ENCODE peak calls at places on chromosomes 7 and 10, in four cellular contexts. One of them, this sample, is unnamed.

GRCh38 chr7:25246306-25246705 is 18.0 kb upstream of the NPVF start:
- DNase-seq in COLO829: no peak
- DNase-seq in neural crest cell: no peak
- DNase-seq in left ventricle myocardium superior: no peak
- DNase-seq in this sample: no peak

GRCh38 chr10:73922864-73923133 is 11.9 kb downstream of the PLAU start:
- DNase-seq in COLO829: no peak
- DNase-seq in neural crest cell: no peak
- DNase-seq in left ventricle myocardium superior: no peak
- DNase-seq in this sample: no peak

GRCh38 chr10:37489658-37490003 is 364.2 kb downstream of the ANKRD30A start:
- DNase-seq in COLO829: no peak
- DNase-seq in neural crest cell: no peak
- DNase-seq in left ventricle myocardium superior: no peak
- DNase-seq in this sample: no peak

GRCh38 chr7:19663816-19664531 is 44.9 kb downstream of the POLR1F start:
- DNase-seq in COLO829: no peak
- DNase-seq in neural crest cell: no peak
- DNase-seq in left ventricle myocardium superior: no peak
- DNase-seq in this sample: no peak

GRCh38 chr7:157689269-157690057 is 352.7 kb downstream of the DNAJB6 start:
- DNase-seq in COLO829: no peak
- DNase-seq in neural crest cell: no peak
- DNase-seq in left ventricle myocardium superior: no peak
- DNase-seq in this sample: peak; percentile 49

GRCh38 chr10:75395171-75395954 is 6.2 kb downstream of the ZNF503 start:
- DNase-seq in COLO829: no peak
- DNase-seq in neural crest cell: peak; percentile 76
- DNase-seq in left ventricle myocardium superior: peak; percentile 81
- DNase-seq in this sample: peak; percentile 59

GRCh38 chr10:14653271-14654161 is 121.2 kb downstream of the FAM107B start:
- DNase-seq in COLO829: peak; percentile 66
- DNase-seq in neural crest cell: no peak
- DNase-seq in left ventricle myocardium superior: no peak
- DNase-seq in this sample: peak; percentile 93

GRCh38 chr7:104982308-104982755 is 31.7 kb upstream of the KMT2E start:
- DNase-seq in COLO829: no peak
- DNase-seq in neural crest cell: no peak
- DNase-seq in left ventricle myocardium superior: no peak
- DNase-seq in this sample: peak; percentile 66

GRCh38 chr7:82114237-82114636 is 329.3 kb downstream of the CACNA2D1 start:
- DNase-seq in COLO829: no peak
- DNase-seq in neural crest cell: no peak
- DNase-seq in left ventricle myocardium superior: no peak
- DNase-seq in this sample: no peak

GRCh38 chr10:70763567-70763966 is 21.6 kb downstream of the TBATA start:
- DNase-seq in COLO829: no peak
- DNase-seq in neural crest cell: no peak
- DNase-seq in left ventricle myocardium superior: no peak
- DNase-seq in this sample: no peak

GRCh38 chr7:98168181-98168903 is 42.9 kb upstream of the BHLHA15 start:
- DNase-seq in COLO829: peak; percentile 78
- DNase-seq in neural crest cell: peak; percentile 66
- DNase-seq in left ventricle myocardium superior: peak; percentile 41
- DNase-seq in this sample: peak; percentile 84

GRCh38 chr10:49161411-49161997 is 26.7 kb downstream of the TMEM273 start:
- DNase-seq in COLO829: no peak
- DNase-seq in neural crest cell: no peak
- DNase-seq in left ventricle myocardium superior: no peak
- DNase-seq in this sample: peak; percentile 78

GRCh38 chr10:80273523-80274170 is 15.8 kb downstream of the MAT1A start:
- DNase-seq in COLO829: no peak
- DNase-seq in neural crest cell: no peak
- DNase-seq in left ventricle myocardium superior: no peak
- DNase-seq in this sample: no peak

GRCh38 chr7:30924624-30925023 is 13.0 kb downstream of the AQP1 start:
- DNase-seq in COLO829: no peak
- DNase-seq in neural crest cell: no peak
- DNase-seq in left ventricle myocardium superior: no peak
- DNase-seq in this sample: no peak

GRCh38 chr7:136405931-136406777 is 429.0 kb upstream of the MTPN start:
- DNase-seq in COLO829: peak; percentile 85
- DNase-seq in neural crest cell: peak; percentile 50
- DNase-seq in left ventricle myocardium superior: peak; percentile 25
- DNase-seq in this sample: peak; percentile 88

GRCh38 chr7:51344406-51344805 is 27.8 kb upstream of the COBL start:
- DNase-seq in COLO829: no peak
- DNase-seq in neural crest cell: no peak
- DNase-seq in left ventricle myocardium superior: no peak
- DNase-seq in this sample: no peak

GRCh38 chr10:13908475-13908874 is 321.7 kb downstream of the PRPF18 start:
- DNase-seq in COLO829: no peak
- DNase-seq in neural crest cell: no peak
- DNase-seq in left ventricle myocardium superior: no peak
- DNase-seq in this sample: no peak

GRCh38 chr10:51918921-51919325 is 219.5 kb upstream of the CSTF2T start:
- DNase-seq in COLO829: peak; percentile 54
- DNase-seq in neural crest cell: no peak
- DNase-seq in left ventricle myocardium superior: no peak
- DNase-seq in this sample: peak; percentile 83

GRCh38 chr7:39616138-39616537 is 7.2 kb upstream of the RALA start:
- DNase-seq in COLO829: no peak
- DNase-seq in neural crest cell: no peak
- DNase-seq in left ventricle myocardium superior: no peak
- DNase-seq in this sample: peak; percentile 48

GRCh38 chr7:73850212-73850611 is 7.9 kb upstream of the METTL27 start:
- DNase-seq in COLO829: no peak
- DNase-seq in neural crest cell: no peak
- DNase-seq in left ventricle myocardium superior: no peak
- DNase-seq in this sample: no peak

GRCh38 chr7:156993021-156993924 is 17.2 kb downstream of the MNX1 start:
- DNase-seq in COLO829: no peak
- DNase-seq in neural crest cell: no peak
- DNase-seq in left ventricle myocardium superior: peak; percentile 66
- DNase-seq in this sample: no peak

GRCh38 chr7:150668472-150668911 is 17.0 kb upstream of the GIMAP2 start:
- DNase-seq in COLO829: no peak
- DNase-seq in neural crest cell: no peak
- DNase-seq in left ventricle myocardium superior: no peak
- DNase-seq in this sample: no peak

GRCh38 chr10:43028143-43028542 is 48.7 kb upstream of the RET start:
- DNase-seq in COLO829: no peak
- DNase-seq in neural crest cell: no peak
- DNase-seq in left ventricle myocardium superior: no peak
- DNase-seq in this sample: no peak

GRCh38 chr10:111765216-111765615 is 418.3 kb downstream of the GPAM start:
- DNase-seq in COLO829: no peak
- DNase-seq in neural crest cell: no peak
- DNase-seq in left ventricle myocardium superior: no peak
- DNase-seq in this sample: no peak

GRCh38 chr10:46235705-46236536 is 50.9 kb upstream of the ANTXRL start:
- DNase-seq in COLO829: no peak
- DNase-seq in neural crest cell: no peak
- DNase-seq in left ventricle myocardium superior: no peak
- DNase-seq in this sample: no peak

GRCh38 chr10:59907918-59908807 is 1.8 kb upstream of the CCDC6 start:
- DNase-seq in COLO829: peak; percentile 11
- DNase-seq in neural crest cell: peak; percentile 27
- DNase-seq in left ventricle myocardium superior: no peak
- DNase-seq in this sample: peak; percentile 99

GRCh38 chr7:91942312-91942711 is 1.6 kb downstream of the AKAP9 start:
- DNase-seq in COLO829: no peak
- DNase-seq in neural crest cell: no peak
- DNase-seq in left ventricle myocardium superior: no peak
- DNase-seq in this sample: no peak

GRCh38 chr10:1209355-1209979 is 153.3 kb downstream of the WDR37 start:
- DNase-seq in COLO829: no peak
- DNase-seq in neural crest cell: no peak
- DNase-seq in left ventricle myocardium superior: no peak
- DNase-seq in this sample: no peak

GRCh38 chr7:127393370-127394058 is 1.0 kb upstream of the ZNF800 start:
- DNase-seq in COLO829: no peak
- DNase-seq in neural crest cell: no peak
- DNase-seq in left ventricle myocardium superior: no peak
- DNase-seq in this sample: peak; percentile 27

GRCh38 chr10:132577350-132578005 is 39.9 kb downstream of the INPP5A start:
- DNase-seq in COLO829: no peak
- DNase-seq in neural crest cell: no peak
- DNase-seq in left ventricle myocardium superior: peak; percentile 71
- DNase-seq in this sample: no peak

GRCh38 chr10:60350400-60350799 is 39.3 kb downstream of the ANK3 start:
- DNase-seq in COLO829: no peak
- DNase-seq in neural crest cell: no peak
- DNase-seq in left ventricle myocardium superior: no peak
- DNase-seq in this sample: no peak

GRCh38 chr10:70678757-70679489 is 6.6 kb downstream of the ADAMTS14 start:
- DNase-seq in COLO829: no peak
- DNase-seq in neural crest cell: no peak
- DNase-seq in left ventricle myocardium superior: no peak
- DNase-seq in this sample: no peak

GRCh38 chr10:122197823-122198222 is 73.3 kb upstream of the BTBD16 start:
- DNase-seq in COLO829: no peak
- DNase-seq in neural crest cell: no peak
- DNase-seq in left ventricle myocardium superior: no peak
- DNase-seq in this sample: no peak

GRCh38 chr7:142798451-142799438 is 28.0 kb downstream of the PRSS2 start:
- DNase-seq in COLO829: no peak
- DNase-seq in neural crest cell: no peak
- DNase-seq in left ventricle myocardium superior: no peak
- DNase-seq in this sample: no peak

GRCh38 chr7:22445140-22445722 is 54.8 kb downstream of the STEAP1B start:
- DNase-seq in COLO829: no peak
- DNase-seq in neural crest cell: no peak
- DNase-seq in left ventricle myocardium superior: peak; percentile 87
- DNase-seq in this sample: no peak

GRCh38 chr10:89426230-89426868 is 12.0 kb downstream of the IFIT5 start:
- DNase-seq in COLO829: peak; percentile 47
- DNase-seq in neural crest cell: peak; percentile 12
- DNase-seq in left ventricle myocardium superior: no peak
- DNase-seq in this sample: peak; percentile 67

GRCh38 chr7:99141756-99142726 is 1.9 kb downstream of the SMURF1 start:
- DNase-seq in COLO829: peak; percentile 77
- DNase-seq in neural crest cell: peak; percentile 26
- DNase-seq in left ventricle myocardium superior: peak; percentile 62
- DNase-seq in this sample: peak; percentile 96

GRCh38 chr7:4189151-4189570 is 492.9 kb upstream of the FOXK1 start:
- DNase-seq in COLO829: no peak
- DNase-seq in neural crest cell: no peak
- DNase-seq in left ventricle myocardium superior: peak; percentile 90
- DNase-seq in this sample: no peak

GRCh38 chr7:121595949-121596692 is 200.0 kb upstream of the FAM3C start:
- DNase-seq in COLO829: no peak
- DNase-seq in neural crest cell: no peak
- DNase-seq in left ventricle myocardium superior: no peak
- DNase-seq in this sample: no peak

This sample was measured in mesendoderm.